ENCODE peak calls at places on chromosomes 13 and 19, in four cellular contexts. One of them, this sample, is unnamed.

GRCh38 chr19:1244693-1245451 is 3.3 kb downstream of the ATP5F1D start:
- DNase-seq in A673: no peak
- DNase-seq in lower lobe of right lung: peak
- DNase-seq in gastrocnemius medialis: peak
- DNase-seq in this sample: no peak

GRCh38 chr13:97879646-97880297 is 73.7 kb upstream of the IPO5 start:
- DNase-seq in gastrocnemius medialis: no peak
- DNase-seq in A673: peak
- DNase-seq in lower lobe of right lung: no peak
- DNase-seq in this sample: no peak

GRCh38 chr13:85665286-85665685 is 133.9 kb downstream of the SLITRK6 start:
- DNase-seq in gastrocnemius medialis: no peak
- DNase-seq in lower lobe of right lung: no peak
- DNase-seq in A673: peak
- DNase-seq in this sample: no peak

GRCh38 chr13:38045278-38046048 is 175.9 kb upstream of the TRPC4 start:
- DNase-seq in lower lobe of right lung: no peak
- DNase-seq in gastrocnemius medialis: no peak
- DNase-seq in A673: peak
- DNase-seq in this sample: no peak

GRCh38 chr13:58611117-58611516 is 979.6 kb downstream of the PCDH17 start:
- DNase-seq in A673: no peak
- DNase-seq in lower lobe of right lung: no peak
- DNase-seq in gastrocnemius medialis: no peak
- DNase-seq in this sample: no peak

GRCh38 chr19:383922-384800 is 24.8 kb downstream of the C2CD4C start:
- DNase-seq in gastrocnemius medialis: no peak
- DNase-seq in A673: peak
- DNase-seq in lower lobe of right lung: peak
- DNase-seq in this sample: no peak

GRCh38 chr13:27304099-27304498 is 33.5 kb downstream of the RASL11A start:
- DNase-seq in lower lobe of right lung: no peak
- DNase-seq in A673: no peak
- DNase-seq in gastrocnemius medialis: no peak
- DNase-seq in this sample: no peak

GRCh38 chr19:43812259-43812658 is 10.0 kb upstream of the LYPD5 start:
- DNase-seq in lower lobe of right lung: no peak
- DNase-seq in gastrocnemius medialis: no peak
- DNase-seq in A673: no peak
- DNase-seq in this sample: no peak

GRCh38 chr13:22173605-22174004 is 502.7 kb downstream of the FGF9 start:
- DNase-seq in gastrocnemius medialis: no peak
- DNase-seq in lower lobe of right lung: no peak
- DNase-seq in A673: no peak
- DNase-seq in this sample: no peak

GRCh38 chr13:27822873-27823311 is 30.6 kb downstream of the GSX1 start:
- DNase-seq in gastrocnemius medialis: no peak
- DNase-seq in A673: no peak
- DNase-seq in lower lobe of right lung: no peak
- DNase-seq in this sample: no peak

GRCh38 chr19:6239871-6240676 is 39.7 kb downstream of the MLLT1 start:
- DNase-seq in gastrocnemius medialis: no peak
- DNase-seq in A673: no peak
- DNase-seq in lower lobe of right lung: peak
- DNase-seq in this sample: no peak

GRCh38 chr19:920051-920857 is 3.1 kb downstream of the KISS1R start:
- DNase-seq in A673: peak
- DNase-seq in lower lobe of right lung: no peak
- DNase-seq in gastrocnemius medialis: no peak
- DNase-seq in this sample: no peak

GRCh38 chr13:43307221-43307920 is 284.0 kb downstream of the DNAJC15 start:
- DNase-seq in gastrocnemius medialis: no peak
- DNase-seq in A673: no peak
- DNase-seq in lower lobe of right lung: no peak
- DNase-seq in this sample: no peak

GRCh38 chr19:58398545-58398944 is 3.1 kb downstream of the RNF225 start:
- DNase-seq in gastrocnemius medialis: no peak
- DNase-seq in lower lobe of right lung: no peak
- DNase-seq in A673: no peak
- DNase-seq in this sample: no peak

GRCh38 chr13:89393758-89394157 is 1722.6 kb downstream of the SLITRK5 start:
- DNase-seq in gastrocnemius medialis: no peak
- DNase-seq in lower lobe of right lung: no peak
- DNase-seq in A673: peak
- DNase-seq in this sample: no peak

GRCh38 chr13:67416047-67416925 is 186.2 kb upstream of the PCDH9 start:
- DNase-seq in A673: peak
- DNase-seq in gastrocnemius medialis: no peak
- DNase-seq in lower lobe of right lung: peak
- DNase-seq in this sample: no peak

GRCh38 chr13:27923794-27924528 is 4.2 kb downstream of the PDX1 start:
- DNase-seq in gastrocnemius medialis: no peak
- DNase-seq in lower lobe of right lung: no peak
- DNase-seq in A673: no peak
- DNase-seq in this sample: no peak

GRCh38 chr19:49890349-49891311 is 6.1 kb downstream of the IL4I1 start:
- DNase-seq in gastrocnemius medialis: no peak
- DNase-seq in lower lobe of right lung: peak
- DNase-seq in A673: no peak
- DNase-seq in this sample: no peak

GRCh38 chr19:17236831-17237543 is 8.7 kb downstream of the NR2F6 start:
- DNase-seq in A673: no peak
- DNase-seq in lower lobe of right lung: no peak
- DNase-seq in gastrocnemius medialis: no peak
- DNase-seq in this sample: no peak

GRCh38 chr19:52935434-52935833 is 12.2 kb upstream of the ZNF888 start:
- DNase-seq in gastrocnemius medialis: no peak
- DNase-seq in A673: no peak
- DNase-seq in lower lobe of right lung: no peak
- DNase-seq in this sample: no peak

GRCh38 chr19:1453525-1454371 is 3.8 kb downstream of the APC2 start:
- DNase-seq in gastrocnemius medialis: no peak
- DNase-seq in A673: peak
- DNase-seq in lower lobe of right lung: no peak
- DNase-seq in this sample: no peak

GRCh38 chr13:42113478-42113877 is 65.0 kb downstream of the DGKH start:
- DNase-seq in gastrocnemius medialis: no peak
- DNase-seq in lower lobe of right lung: no peak
- DNase-seq in A673: no peak
- DNase-seq in this sample: no peak

GRCh38 chr13:32075150-32075851 is 43.7 kb downstream of the FRY start:
- DNase-seq in A673: no peak
- DNase-seq in lower lobe of right lung: no peak
- DNase-seq in gastrocnemius medialis: no peak
- DNase-seq in this sample: no peak

DNA sequence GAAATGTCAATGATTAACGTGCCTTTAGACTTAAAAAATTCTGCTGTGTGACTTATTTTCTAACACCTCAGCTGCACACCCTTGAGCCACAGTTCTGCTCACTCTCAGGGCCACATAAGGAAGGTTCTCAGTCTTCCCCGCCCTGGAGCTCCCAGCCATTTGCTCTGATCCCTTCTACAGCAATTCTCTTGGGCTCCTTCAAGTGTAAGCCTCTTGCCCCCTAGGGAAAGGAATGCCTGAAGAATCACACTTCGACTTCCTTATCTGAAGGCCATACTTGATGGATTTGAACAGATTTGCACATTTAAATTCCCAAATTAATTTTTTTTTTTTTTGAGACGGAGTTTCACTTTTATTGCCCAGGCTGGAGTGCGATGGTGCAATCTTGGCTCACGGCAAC is 44.2 kb downstream of the RASA3 start:
- DNase-seq in lower lobe of right lung: no peak
- DNase-seq in gastrocnemius medialis: no peak
- DNase-seq in A673: no peak
- DNase-seq in this sample: no peak
- TF ChIP-seq CTCF in lower lobe of right lung: no peak
- TF ChIP-seq CTCF in gastrocnemius medialis: no peak
- TF ChIP-seq CTCF in A673: no peak
- TF ChIP-seq CTCF in this sample: no peak

DNA sequence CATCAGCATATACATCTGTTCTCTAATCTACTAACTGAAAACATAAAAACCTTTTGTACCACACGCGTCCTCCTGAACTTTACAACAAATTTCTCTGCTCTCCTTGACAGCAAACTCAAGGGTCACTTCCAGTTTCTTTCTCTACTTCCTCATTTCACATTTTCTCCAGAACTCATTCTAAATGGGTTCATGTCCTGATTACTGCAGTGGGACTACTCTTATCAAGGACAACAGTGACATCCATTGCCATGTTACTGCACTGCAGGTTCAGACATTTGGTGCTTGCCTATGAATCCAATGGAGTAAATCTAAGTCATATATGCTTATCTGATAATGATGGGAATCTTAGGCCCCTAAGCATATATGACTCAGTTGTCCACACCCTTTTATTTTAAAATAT is 35.3 kb downstream of the FPR3 start:
- DNase-seq in gastrocnemius medialis: no peak
- DNase-seq in lower lobe of right lung: no peak
- DNase-seq in A673: peak
- DNase-seq in this sample: no peak
- TF ChIP-seq CTCF in gastrocnemius medialis: no peak
- TF ChIP-seq CTCF in lower lobe of right lung: peak
- TF ChIP-seq CTCF in A673: peak
- TF ChIP-seq CTCF in this sample: no peak

GRCh38 chr19:29855087-29855486 is 43.3 kb downstream of the CCNE1 start:
- DNase-seq in A673: no peak
- DNase-seq in lower lobe of right lung: no peak
- DNase-seq in gastrocnemius medialis: no peak
- DNase-seq in this sample: peak

GRCh38 chr19:29855771-29856510 is 44.1 kb downstream of the CCNE1 start:
- DNase-seq in lower lobe of right lung: no peak
- DNase-seq in A673: no peak
- DNase-seq in gastrocnemius medialis: no peak
- DNase-seq in this sample: no peak

GRCh38 chr19:29858621-29859020 is 46.8 kb downstream of the CCNE1 start:
- DNase-seq in lower lobe of right lung: no peak
- DNase-seq in gastrocnemius medialis: no peak
- DNase-seq in A673: no peak
- DNase-seq in this sample: no peak

GRCh38 chr19:29860492-29860891 is 48.7 kb downstream of the CCNE1 start:
- DNase-seq in lower lobe of right lung: no peak
- DNase-seq in gastrocnemius medialis: no peak
- DNase-seq in A673: peak
- DNase-seq in this sample: no peak

DNA sequence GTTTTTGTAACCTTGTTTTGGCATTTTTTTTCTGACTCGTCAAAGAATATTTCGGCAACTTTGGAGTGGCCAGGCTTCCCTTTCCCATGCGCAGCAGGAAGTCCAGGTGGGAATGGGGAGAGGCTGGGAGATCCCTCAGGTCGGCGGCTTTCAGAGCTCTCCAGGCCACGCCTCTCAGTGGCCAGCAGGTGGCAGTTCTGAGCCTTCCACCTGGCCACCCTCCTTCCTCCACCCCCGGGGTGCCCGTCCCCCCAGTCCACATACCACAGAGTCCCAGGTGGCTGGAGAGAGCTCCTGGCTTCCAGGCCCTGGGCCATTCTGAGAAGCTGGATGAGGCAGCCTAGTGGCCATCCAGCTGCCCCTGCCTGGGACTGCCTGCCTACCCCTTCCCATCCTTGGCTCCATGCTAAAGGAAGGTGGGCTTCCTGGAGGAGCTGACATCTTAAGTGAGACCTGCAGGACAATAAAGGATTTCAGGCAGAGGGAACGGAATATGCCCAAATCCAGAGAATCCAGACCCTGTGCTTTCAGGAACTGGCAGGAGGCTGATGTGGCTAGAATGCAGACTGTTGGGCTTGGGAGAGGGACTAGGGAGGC is 46.3 kb downstream of the CCNE1 start:
- DNase-seq in gastrocnemius medialis: no peak
- DNase-seq in lower lobe of right lung: no peak
- DNase-seq in A673: peak
- DNase-seq in this sample: no peak
- TF ChIP-seq CTCF in gastrocnemius medialis: peak
- TF ChIP-seq CTCF in lower lobe of right lung: peak
- TF ChIP-seq CTCF in A673: peak
- TF ChIP-seq CTCF in this sample: no peak

DNA sequence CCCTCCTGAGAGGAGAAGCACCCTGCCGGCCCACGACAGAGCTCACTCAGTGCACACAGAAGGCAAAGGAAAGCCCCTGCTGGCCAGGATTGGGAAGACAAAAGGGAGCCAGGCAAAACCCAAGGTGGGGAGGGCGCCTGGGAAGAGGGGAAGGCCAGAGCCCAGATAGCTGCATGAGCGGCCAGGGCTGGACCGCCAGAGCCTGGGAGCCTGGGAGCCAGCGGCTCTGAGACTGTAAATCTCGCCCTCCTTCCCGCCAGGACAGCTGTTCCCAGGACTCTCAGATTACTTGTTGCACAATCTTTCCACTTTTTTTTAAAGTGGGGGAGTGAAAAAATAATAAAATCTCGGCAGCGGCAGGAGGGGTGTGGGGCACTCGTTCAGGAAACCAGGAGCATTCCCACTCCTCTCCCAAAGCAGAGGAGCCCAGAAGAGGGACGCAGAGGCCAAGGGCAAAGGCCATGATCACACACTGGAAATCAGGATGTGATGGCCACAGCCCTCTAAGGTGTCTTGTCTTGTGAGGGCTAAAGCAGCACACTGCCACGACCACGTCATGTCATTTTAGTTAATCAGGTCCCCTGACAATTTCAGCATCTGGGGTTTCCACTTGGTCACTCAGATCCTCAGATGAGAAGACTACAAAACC is 19.6 kb upstream of the EPHX3 start:
- DNase-seq in lower lobe of right lung: peak
- DNase-seq in A673: peak
- DNase-seq in gastrocnemius medialis: peak
- DNase-seq in this sample: peak
- TF ChIP-seq CTCF in lower lobe of right lung: peak
- TF ChIP-seq CTCF in A673: peak
- TF ChIP-seq CTCF in gastrocnemius medialis: peak
- TF ChIP-seq CTCF in this sample: no peak

GRCh38 chr19:45097450-45097775 is 4.4 kb downstream of the PPP1R37 start:
- DNase-seq in gastrocnemius medialis: no peak
- DNase-seq in lower lobe of right lung: no peak
- DNase-seq in A673: no peak
- DNase-seq in this sample: no peak
- TF ChIP-seq CTCF in gastrocnemius medialis: no peak
- TF ChIP-seq CTCF in lower lobe of right lung: no peak
- TF ChIP-seq CTCF in A673: no peak
- TF ChIP-seq CTCF in this sample: no peak